ENCODE peak calls at places on chromosomes 6 and 20, in seven cellular contexts. One of them, this sample, is unnamed.

GRCh38 chr6:34574647-34575293 is 18.6 kb upstream of the SPDEF start:
- DNase-seq in H1: no peak
- DNase-seq in uterus: no peak
- DNase-seq in hepatocyte: no peak
- DNase-seq in Peyer's patch: no peak
- DNase-seq in HL-60: no peak
- DNase-seq in CD8-positive, alpha-beta memory T cell: no peak
- DNase-seq in this sample: no peak

GRCh38 chr6:106630366-106630765 is 988 bp downstream of the QRSL1 start:
- DNase-seq in H1: no peak
- DNase-seq in uterus: no peak
- DNase-seq in hepatocyte: peak; percentile 6
- DNase-seq in Peyer's patch: no peak
- DNase-seq in HL-60: peak; percentile 22
- DNase-seq in CD8-positive, alpha-beta memory T cell: no peak
- DNase-seq in this sample: no peak

GRCh38 chr6:223763-224162 is 68.5 kb upstream of the DUSP22 start:
- DNase-seq in H1: no peak
- DNase-seq in uterus: no peak
- DNase-seq in hepatocyte: no peak
- DNase-seq in Peyer's patch: no peak
- DNase-seq in HL-60: no peak
- DNase-seq in CD8-positive, alpha-beta memory T cell: no peak
- DNase-seq in this sample: no peak

GRCh38 chr6:80098392-80098791 is 8.1 kb upstream of the BCKDHB start:
- DNase-seq in H1: no peak
- DNase-seq in uterus: no peak
- DNase-seq in hepatocyte: no peak
- DNase-seq in Peyer's patch: no peak
- DNase-seq in HL-60: no peak
- DNase-seq in CD8-positive, alpha-beta memory T cell: no peak
- DNase-seq in this sample: no peak

GRCh38 chr20:48776306-48776705 is 51.5 kb downstream of the PREX1 start:
- DNase-seq in H1: no peak
- DNase-seq in uterus: no peak
- DNase-seq in hepatocyte: no peak
- DNase-seq in Peyer's patch: no peak
- DNase-seq in HL-60: no peak
- DNase-seq in CD8-positive, alpha-beta memory T cell: no peak
- DNase-seq in this sample: no peak

GRCh38 chr6:131787955-131788712 is 19.7 kb upstream of the ENPP1 start:
- DNase-seq in H1: no peak
- DNase-seq in uterus: peak; percentile 36
- DNase-seq in hepatocyte: peak; percentile 37
- DNase-seq in Peyer's patch: no peak
- DNase-seq in HL-60: no peak
- DNase-seq in CD8-positive, alpha-beta memory T cell: no peak
- DNase-seq in this sample: no peak

GRCh38 chr6:158262755-158263154 is 49.5 kb upstream of the TULP4 start:
- DNase-seq in H1: no peak
- DNase-seq in uterus: no peak
- DNase-seq in hepatocyte: no peak
- DNase-seq in Peyer's patch: no peak
- DNase-seq in HL-60: no peak
- DNase-seq in CD8-positive, alpha-beta memory T cell: no peak
- DNase-seq in this sample: no peak

GRCh38 chr6:11315743-11316437 is 83.4 kb upstream of the NEDD9 start:
- DNase-seq in H1: no peak
- DNase-seq in uterus: no peak
- DNase-seq in hepatocyte: peak; percentile 75
- DNase-seq in Peyer's patch: peak; percentile 66
- DNase-seq in HL-60: no peak
- DNase-seq in CD8-positive, alpha-beta memory T cell: no peak
- DNase-seq in this sample: no peak

GRCh38 chr6:36662380-36662779 is 16.1 kb upstream of the CDKN1A start:
- DNase-seq in H1: no peak
- DNase-seq in uterus: no peak
- DNase-seq in hepatocyte: no peak
- DNase-seq in Peyer's patch: no peak
- DNase-seq in HL-60: no peak
- DNase-seq in CD8-positive, alpha-beta memory T cell: no peak
- DNase-seq in this sample: no peak
- H3K4me3 ChIP-seq in H1: no peak overlapping the region
- H3K4me3 ChIP-seq in uterus: no peak overlapping the region
- H3K4me3 ChIP-seq in hepatocyte: no peak overlapping the region
- H3K4me3 ChIP-seq in Peyer's patch: no peak overlapping the region
- H3K4me3 ChIP-seq in HL-60: no peak overlapping the region
- H3K4me3 ChIP-seq in CD8-positive, alpha-beta memory T cell: no peak overlapping the region
- H3K4me3 ChIP-seq in this sample: no peak overlapping the region

GRCh38 chr6:166310634-166311033 is 2.4 kb upstream of the PRR18 start:
- DNase-seq in H1: no peak
- DNase-seq in uterus: no peak
- DNase-seq in hepatocyte: no peak
- DNase-seq in Peyer's patch: no peak
- DNase-seq in HL-60: no peak
- DNase-seq in CD8-positive, alpha-beta memory T cell: no peak
- DNase-seq in this sample: no peak
- H3K27ac ChIP-seq in H1: no peak overlapping the region
- H3K27ac ChIP-seq in uterus: no peak overlapping the region
- H3K27ac ChIP-seq in hepatocyte: no peak overlapping the region
- H3K27ac ChIP-seq in Peyer's patch: no peak overlapping the region
- H3K27ac ChIP-seq in HL-60: no peak overlapping the region
- H3K27ac ChIP-seq in CD8-positive, alpha-beta memory T cell: no peak overlapping the region
- H3K27ac ChIP-seq in this sample: no peak overlapping the region

GRCh38 chr6:134706153-134706552 is 243.7 kb downstream of the ALDH8A1 start:
- DNase-seq in H1: peak; percentile 25
- DNase-seq in uterus: no peak
- DNase-seq in hepatocyte: no peak
- DNase-seq in Peyer's patch: no peak
- DNase-seq in HL-60: no peak
- DNase-seq in CD8-positive, alpha-beta memory T cell: no peak
- DNase-seq in this sample: no peak
- H3K4me3 ChIP-seq in H1: no peak overlapping the region
- H3K4me3 ChIP-seq in uterus: no peak overlapping the region
- H3K4me3 ChIP-seq in hepatocyte: no peak overlapping the region
- H3K4me3 ChIP-seq in Peyer's patch: no peak overlapping the region
- H3K4me3 ChIP-seq in HL-60: no peak overlapping the region
- H3K4me3 ChIP-seq in CD8-positive, alpha-beta memory T cell: no peak overlapping the region
- H3K4me3 ChIP-seq in this sample: no peak overlapping the region

GRCh38 chr20:35610833-35611427 is 4.7 kb upstream of the SPAG4 start:
- DNase-seq in H1: no peak
- DNase-seq in uterus: no peak
- DNase-seq in hepatocyte: no peak
- DNase-seq in Peyer's patch: no peak
- DNase-seq in HL-60: no peak
- DNase-seq in CD8-positive, alpha-beta memory T cell: no peak
- DNase-seq in this sample: no peak

GRCh38 chr20:35616465-35617396 is 1.1 kb downstream of the SPAG4 start:
- DNase-seq in H1: no peak
- DNase-seq in uterus: peak; percentile 88
- DNase-seq in hepatocyte: peak; percentile 84
- DNase-seq in Peyer's patch: peak; percentile 93
- DNase-seq in HL-60: peak; percentile 57
- DNase-seq in CD8-positive, alpha-beta memory T cell: peak; percentile 54
- DNase-seq in this sample: peak; percentile 63

GRCh38 chr20:35615667-35616464 is at the start of gene SPAG4:
- DNase-seq in H1: peak; percentile 98
- DNase-seq in uterus: peak; percentile 98
- DNase-seq in hepatocyte: peak; percentile 99
- DNase-seq in Peyer's patch: peak; percentile 100
- DNase-seq in HL-60: peak; percentile 99
- DNase-seq in CD8-positive, alpha-beta memory T cell: peak; percentile 100
- DNase-seq in this sample: peak; percentile 97

GRCh38 chr20:35607003-35607735 is 8.5 kb upstream of the SPAG4 start:
- DNase-seq in H1: no peak
- DNase-seq in uterus: no peak
- DNase-seq in hepatocyte: no peak
- DNase-seq in Peyer's patch: no peak
- DNase-seq in HL-60: no peak
- DNase-seq in CD8-positive, alpha-beta memory T cell: no peak
- DNase-seq in this sample: no peak

GRCh38 chr20:35611482-35611881 is 4.1 kb upstream of the SPAG4 start:
- DNase-seq in H1: no peak
- DNase-seq in uterus: no peak
- DNase-seq in hepatocyte: no peak
- DNase-seq in Peyer's patch: peak; percentile 74
- DNase-seq in HL-60: no peak
- DNase-seq in CD8-positive, alpha-beta memory T cell: no peak
- DNase-seq in this sample: no peak
- H3K27ac ChIP-seq in H1: no peak overlapping the region
- H3K27ac ChIP-seq in uterus: no peak overlapping the region
- H3K27ac ChIP-seq in hepatocyte: no peak overlapping the region
- H3K27ac ChIP-seq in Peyer's patch: peak overlapping the region; percentile 28
- H3K27ac ChIP-seq in HL-60: no peak overlapping the region
- H3K27ac ChIP-seq in CD8-positive, alpha-beta memory T cell: no peak overlapping the region
- H3K27ac ChIP-seq in this sample: no peak overlapping the region

GRCh38 chr20:1393507-1393882 is 641 bp upstream of the FKBP1A start:
- DNase-seq in H1: no peak
- DNase-seq in uterus: no peak
- DNase-seq in hepatocyte: no peak
- DNase-seq in Peyer's patch: no peak
- DNase-seq in HL-60: no peak
- DNase-seq in CD8-positive, alpha-beta memory T cell: no peak
- DNase-seq in this sample: no peak
- H3K4me3 ChIP-seq in H1: peak overlapping the region; percentile 84
- H3K4me3 ChIP-seq in uterus: peak overlapping the region; percentile 59
- H3K4me3 ChIP-seq in hepatocyte: peak overlapping the region; percentile 44
- H3K4me3 ChIP-seq in Peyer's patch: peak overlapping the region; percentile 97
- H3K4me3 ChIP-seq in HL-60: peak overlapping the region; percentile 50
- H3K4me3 ChIP-seq in CD8-positive, alpha-beta memory T cell: peak overlapping the region; percentile 95
- H3K4me3 ChIP-seq in this sample: peak overlapping the region; percentile 97

DNA sequence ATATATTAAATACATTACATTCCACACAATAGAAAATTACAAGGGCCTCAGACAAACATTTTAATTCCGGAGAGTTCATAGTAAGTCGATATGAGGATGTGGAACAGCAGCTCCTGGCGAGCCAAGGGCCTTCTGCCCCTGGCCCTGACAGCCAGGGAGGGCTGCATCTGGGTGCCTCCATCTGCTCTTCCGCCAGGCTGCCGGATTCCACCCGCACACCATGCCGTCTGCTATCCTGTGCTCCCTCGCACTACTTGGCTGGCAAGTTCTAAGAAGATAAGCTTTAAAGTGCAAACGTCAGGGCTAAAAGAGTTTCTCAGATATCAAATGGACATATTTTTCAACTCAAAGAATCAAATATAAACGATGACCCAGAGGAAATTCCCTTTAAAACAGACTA is 656.3 kb upstream of the NOX3 start:
- DNase-seq in H1: no peak
- DNase-seq in uterus: no peak
- DNase-seq in hepatocyte: no peak
- DNase-seq in Peyer's patch: no peak
- DNase-seq in HL-60: no peak
- DNase-seq in CD8-positive, alpha-beta memory T cell: no peak
- DNase-seq in this sample: no peak
- H3K27ac ChIP-seq in H1: no peak overlapping the region
- H3K27ac ChIP-seq in uterus: no peak overlapping the region
- H3K27ac ChIP-seq in hepatocyte: no peak overlapping the region
- H3K27ac ChIP-seq in Peyer's patch: no peak overlapping the region
- H3K27ac ChIP-seq in HL-60: no peak overlapping the region
- H3K27ac ChIP-seq in CD8-positive, alpha-beta memory T cell: no peak overlapping the region
- H3K27ac ChIP-seq in this sample: no peak overlapping the region

DNA sequence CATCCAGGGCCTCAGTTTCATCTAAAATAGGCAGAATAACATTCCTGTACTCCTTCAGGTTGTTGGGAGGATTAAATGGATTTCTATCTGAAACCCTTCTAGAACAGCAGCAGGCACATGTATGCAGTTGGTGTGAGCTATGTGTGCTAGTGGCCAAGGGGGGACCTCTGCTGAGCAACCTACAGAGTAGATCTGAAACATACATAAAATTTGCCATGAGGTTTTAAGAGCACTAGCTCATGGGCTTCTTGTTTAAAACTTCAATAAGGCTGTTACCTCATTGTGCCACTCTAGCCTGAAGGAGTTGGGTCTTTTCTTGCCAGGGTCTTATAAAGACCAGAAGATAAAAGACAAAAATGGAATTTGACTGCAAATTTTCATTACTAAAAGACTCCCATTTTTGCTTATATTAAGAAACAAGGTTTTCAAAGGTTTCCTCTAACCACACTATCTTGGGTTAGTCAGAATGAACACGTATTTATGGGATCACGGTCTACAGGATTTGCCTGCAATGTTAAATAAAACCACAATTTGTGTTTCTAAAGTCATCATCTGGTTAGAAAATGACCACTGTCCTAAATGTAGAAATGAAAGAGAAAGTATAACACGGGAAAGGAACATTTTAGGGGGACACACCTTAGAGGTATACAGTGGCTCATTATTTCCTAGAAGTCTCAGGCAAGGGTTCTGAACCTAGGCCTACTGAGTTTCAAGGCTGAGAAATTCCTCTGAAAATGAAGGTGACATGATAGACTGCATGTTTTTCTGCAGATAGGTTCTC is 144.9 kb upstream of the OLIG3 start:
- DNase-seq in H1: no peak
- DNase-seq in uterus: no peak
- DNase-seq in hepatocyte: no peak
- DNase-seq in Peyer's patch: no peak
- DNase-seq in HL-60: no peak
- DNase-seq in CD8-positive, alpha-beta memory T cell: no peak
- DNase-seq in this sample: no peak
- H3K4me3 ChIP-seq in H1: no peak overlapping the region
- H3K4me3 ChIP-seq in uterus: no peak overlapping the region
- H3K4me3 ChIP-seq in hepatocyte: no peak overlapping the region
- H3K4me3 ChIP-seq in Peyer's patch: no peak overlapping the region
- H3K4me3 ChIP-seq in HL-60: no peak overlapping the region
- H3K4me3 ChIP-seq in CD8-positive, alpha-beta memory T cell: no peak overlapping the region
- H3K4me3 ChIP-seq in this sample: no peak overlapping the region

GRCh38 chr6:33315753-33316602 is 1.6 kb downstream of the ZBTB22 start:
- DNase-seq in H1: no peak
- DNase-seq in uterus: no peak
- DNase-seq in hepatocyte: no peak
- DNase-seq in Peyer's patch: no peak
- DNase-seq in HL-60: no peak
- DNase-seq in CD8-positive, alpha-beta memory T cell: no peak
- DNase-seq in this sample: no peak

GRCh38 chr6:33316603-33317417 is 734 bp downstream of the ZBTB22 start:
- DNase-seq in H1: no peak
- DNase-seq in uterus: no peak
- DNase-seq in hepatocyte: no peak
- DNase-seq in Peyer's patch: no peak
- DNase-seq in HL-60: no peak
- DNase-seq in CD8-positive, alpha-beta memory T cell: no peak
- DNase-seq in this sample: no peak

GRCh38 chr6:33317668-33318425 is at the start of gene ZBTB22:
- DNase-seq in H1: peak; percentile 95
- DNase-seq in uterus: peak; percentile 97
- DNase-seq in hepatocyte: peak; percentile 100
- DNase-seq in Peyer's patch: peak; percentile 100
- DNase-seq in HL-60: peak; percentile 93
- DNase-seq in CD8-positive, alpha-beta memory T cell: peak; percentile 94
- DNase-seq in this sample: peak; percentile 93

GRCh38 chr6:33318426-33319073 is 1.0 kb upstream of the ZBTB22 start:
- DNase-seq in H1: no peak
- DNase-seq in uterus: no peak
- DNase-seq in hepatocyte: no peak
- DNase-seq in Peyer's patch: no peak
- DNase-seq in HL-60: no peak
- DNase-seq in CD8-positive, alpha-beta memory T cell: no peak
- DNase-seq in this sample: no peak

GRCh38 chr6:33317418-33317667 is 201 bp downstream of the ZBTB22 start:
- DNase-seq in H1: no peak
- DNase-seq in uterus: no peak
- DNase-seq in hepatocyte: no peak
- DNase-seq in Peyer's patch: no peak
- DNase-seq in HL-60: no peak
- DNase-seq in CD8-positive, alpha-beta memory T cell: no peak
- DNase-seq in this sample: no peak
- H3K27ac ChIP-seq in H1: no peak overlapping the region
- H3K27ac ChIP-seq in uterus: peak overlapping the region; percentile 90
- H3K27ac ChIP-seq in hepatocyte: peak overlapping the region; percentile 71
- H3K27ac ChIP-seq in Peyer's patch: peak overlapping the region; percentile 82
- H3K27ac ChIP-seq in HL-60: no peak overlapping the region
- H3K27ac ChIP-seq in CD8-positive, alpha-beta memory T cell: no peak overlapping the region
- H3K27ac ChIP-seq in this sample: peak overlapping the region; percentile 92